ENCODE peak calls at places on chromosomes 2 and 18, in seven cellular contexts. Q is prostate gland, W is NT2/D1, P is psoas muscle, S is GM12864, D is heart right ventricle, E is BJ. B is an unnamed sample.

GRCh38 chr2:174166261-174166660 is 82.1 kb downstream of the OLA1 start:
- DNase-seq in D (no peak), S (no peak), E (no peak), W (no peak), P (no peak), Q (no peak), B (no peak)

GRCh38 chr2:73386894-73387636 is 1.4 kb downstream of the ALMS1 start:
- DNase-seq in W (no peak), S (no peak), D (no peak), E (no peak), P (no peak), Q (no peak), B (no peak)

GRCh38 chr2:20632446-20632990 is 18.4 kb downstream of the HS1BP3 start:
- DNase-seq in P (peak), Q (no peak), W (no peak), S (no peak), D (no peak), E (no peak), B (no peak)

GRCh38 chr2:222569826-222570225 is 86.1 kb downstream of the FARSB start:
- DNase-seq in P (no peak), Q (no peak), E (no peak), W (no peak), S (no peak), D (no peak), B (no peak)

GRCh38 chr2:163266772-163267171 is 428.2 kb upstream of the KCNH7 start:
- DNase-seq in P (no peak), E (peak), Q (no peak), S (no peak), D (no peak), W (no peak), B (no peak)

GRCh38 chr2:234161932-234162331 is 111.4 kb downstream of the SPP2 start:
- DNase-seq in D (no peak), S (no peak), E (no peak), W (no peak), P (no peak), Q (no peak), B (no peak)

GRCh38 chr2:218028189-218028495 is 25.3 kb upstream of the TNS1 start:
- DNase-seq in Q (no peak), P (no peak), W (no peak), S (no peak), D (no peak), E (no peak), B (no peak)

GRCh38 chr2:40346535-40347354 is 105.1 kb downstream of the SLC8A1 start:
- DNase-seq in P (peak), Q (no peak), W (no peak), E (peak), D (no peak), S (no peak), B (no peak)

GRCh38 chr2:126971481-126972271 is 73.0 kb downstream of the TEX51 start:
- DNase-seq in E (no peak), W (peak), P (peak), Q (peak), S (no peak), D (peak), B (peak)

GRCh38 chr18:80200932-80201672 is 46.2 kb downstream of the PARD6G start:
- DNase-seq in Q (no peak), P (no peak), D (no peak), S (no peak), W (no peak), E (no peak), B (peak)

GRCh38 chr2:23540804-23541360 is 155.9 kb downstream of the KLHL29 start:
- DNase-seq in S (no peak), W (no peak), E (no peak), P (no peak), Q (no peak), D (no peak), B (no peak)
- H3K4me3 ChIP-seq in S (no peak), W (no peak), E (no peak), P (no peak), Q (no peak), D (no peak), B (no peak)

GRCh38 chr2:177241771-177242135 is 22.8 kb downstream of the NFE2L2 start:
- DNase-seq in Q (no peak), S (no peak), D (no peak), P (no peak), W (no peak), E (no peak), B (no peak)
- H3K4me3 ChIP-seq in Q (no peak), S (no peak), D (peak), P (peak), W (no peak), E (no peak), B (no peak)

DNA sequence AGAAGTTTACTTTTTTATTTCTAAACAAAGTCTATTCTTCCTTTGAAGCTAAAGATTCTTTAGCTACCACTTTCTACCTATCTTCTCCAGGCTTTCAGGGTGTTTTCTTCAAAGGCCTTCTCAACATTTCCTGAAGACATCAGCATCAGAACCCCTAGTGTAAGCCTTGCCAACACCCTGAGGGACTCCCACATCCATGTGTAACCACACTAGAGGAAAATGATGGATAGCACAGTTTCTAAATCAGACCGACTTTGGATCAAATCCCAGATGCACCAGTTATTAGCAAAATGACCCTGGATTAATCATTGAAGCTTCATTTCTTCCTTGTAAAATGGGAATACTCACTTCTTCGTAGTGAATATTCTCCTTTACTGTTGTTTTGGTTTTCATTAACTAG is 4.7 kb upstream of the TTN start:
- DNase-seq in D (no peak), P (no peak), E (no peak), W (no peak), Q (no peak), S (no peak), B (no peak)
- H3K4me3 ChIP-seq in D (no peak), P (no peak), E (no peak), W (no peak), Q (no peak), S (no peak), B (no peak)

DNA sequence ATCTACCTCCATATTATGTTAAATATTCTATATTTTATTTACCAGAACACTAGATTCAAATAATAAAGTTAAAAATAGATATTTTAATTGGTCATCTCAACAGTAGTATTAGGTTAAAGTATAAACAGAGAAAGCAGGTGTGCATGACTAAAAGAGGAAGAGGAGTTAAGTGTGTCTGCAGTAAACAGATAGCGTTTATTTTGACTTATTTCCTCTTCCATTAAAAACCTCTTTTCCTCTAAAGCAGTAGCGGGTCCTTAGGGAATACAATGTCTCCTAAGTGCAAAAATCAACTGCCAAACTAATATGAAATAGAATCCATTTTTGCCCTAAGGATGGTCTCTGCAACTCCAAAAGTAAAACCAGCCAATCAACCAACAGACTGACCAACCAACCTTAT is 27.7 kb downstream of the EIF2AK3 start:
- DNase-seq in S (no peak), W (no peak), D (no peak), E (no peak), P (no peak), Q (no peak), B (no peak)
- H3K4me3 ChIP-seq in S (no peak), W (no peak), D (peak), E (no peak), P (peak), Q (no peak), B (no peak)

DNA sequence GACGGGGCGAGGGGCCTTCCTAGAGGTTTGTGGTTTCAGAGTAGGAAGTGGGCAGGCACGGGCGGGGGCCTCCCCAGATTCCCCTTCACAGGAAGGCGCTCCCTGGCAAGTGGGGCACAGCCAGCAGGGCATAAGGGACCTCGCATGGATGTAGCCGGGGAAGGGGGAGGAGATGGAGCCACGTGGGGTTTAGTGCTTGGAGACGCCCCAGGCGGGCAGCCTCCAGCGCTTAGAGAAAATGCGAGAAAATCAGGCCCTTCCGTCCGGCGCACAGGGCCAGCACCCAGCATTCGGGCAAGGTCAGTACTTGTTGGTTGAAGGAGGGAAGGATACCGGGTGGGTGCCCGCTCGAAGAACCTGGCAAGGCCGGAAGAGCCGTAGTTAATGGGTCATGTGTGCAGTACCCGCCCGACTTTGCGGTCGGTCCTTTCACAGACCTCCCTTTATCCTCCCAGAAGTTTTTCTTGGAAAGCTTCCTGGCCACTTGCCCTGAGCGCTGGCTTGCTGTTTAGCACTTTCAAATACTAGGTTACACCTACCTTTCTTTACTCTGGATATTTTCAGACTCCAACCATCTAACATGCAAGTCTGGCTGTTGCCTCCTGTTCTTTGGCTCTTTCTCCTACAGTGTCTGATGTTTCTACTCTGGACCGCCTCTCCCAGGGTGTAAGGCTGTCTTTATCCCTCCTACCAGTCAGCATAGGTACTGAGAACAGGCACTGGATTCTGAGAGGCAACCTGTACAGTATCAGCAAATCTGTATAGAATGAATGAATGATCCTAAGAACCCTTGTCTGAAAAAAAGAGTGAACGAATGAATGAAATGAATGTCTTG is 78.1 kb downstream of the CIB4 start:
- DNase-seq in W (no peak), P (peak), E (no peak), Q (peak), D (no peak), S (no peak), B (no peak)
- H3K4me3 ChIP-seq in W (no peak), P (peak), E (peak), Q (peak), D (peak), S (no peak), B (no peak)

DNA sequence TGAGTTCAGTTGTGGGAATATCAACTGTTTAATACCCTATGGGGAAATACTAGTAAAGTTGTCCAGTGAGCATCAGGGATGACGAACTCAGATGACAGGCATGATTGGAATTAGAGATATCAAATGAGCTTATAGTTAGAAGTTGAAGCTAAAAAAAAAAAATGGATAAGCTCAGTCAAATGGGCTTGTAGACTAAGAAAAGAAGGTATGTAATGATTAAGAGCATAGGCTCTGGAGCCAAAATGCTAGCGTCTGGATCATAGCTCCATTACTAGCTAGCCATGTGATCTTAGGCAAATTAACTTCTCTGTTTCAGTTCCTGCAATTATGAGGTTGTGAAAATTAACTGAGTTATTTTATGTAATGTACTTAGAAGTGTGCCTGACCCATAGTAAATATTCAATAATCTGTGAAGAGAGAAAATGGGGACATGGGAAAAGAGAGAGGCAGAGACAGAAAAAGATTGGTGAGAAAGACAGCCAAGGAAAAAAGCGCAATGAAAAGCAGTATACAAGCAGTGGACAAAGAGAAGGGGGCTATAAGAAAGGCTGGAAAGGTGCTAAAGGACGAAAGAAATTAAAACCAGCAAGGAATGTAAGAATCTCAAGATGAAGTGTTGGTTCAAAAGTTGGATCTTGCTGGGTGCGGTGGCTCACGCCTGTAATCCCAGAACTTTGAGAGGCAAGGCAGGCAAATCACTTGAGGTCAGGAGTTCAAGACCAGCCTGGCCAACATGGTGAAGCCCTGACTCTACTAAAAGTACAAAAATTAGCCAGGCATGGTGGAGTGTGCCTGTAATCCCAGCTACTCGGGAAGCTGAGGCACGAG is 95.6 kb upstream of the SLC39A10 start:
- DNase-seq in P (no peak), D (no peak), Q (no peak), E (peak), S (peak), W (no peak), B (no peak)
- H3K4me3 ChIP-seq in P (no peak), D (no peak), Q (no peak), E (no peak), S (peak), W (no peak), B (no peak)

DNA sequence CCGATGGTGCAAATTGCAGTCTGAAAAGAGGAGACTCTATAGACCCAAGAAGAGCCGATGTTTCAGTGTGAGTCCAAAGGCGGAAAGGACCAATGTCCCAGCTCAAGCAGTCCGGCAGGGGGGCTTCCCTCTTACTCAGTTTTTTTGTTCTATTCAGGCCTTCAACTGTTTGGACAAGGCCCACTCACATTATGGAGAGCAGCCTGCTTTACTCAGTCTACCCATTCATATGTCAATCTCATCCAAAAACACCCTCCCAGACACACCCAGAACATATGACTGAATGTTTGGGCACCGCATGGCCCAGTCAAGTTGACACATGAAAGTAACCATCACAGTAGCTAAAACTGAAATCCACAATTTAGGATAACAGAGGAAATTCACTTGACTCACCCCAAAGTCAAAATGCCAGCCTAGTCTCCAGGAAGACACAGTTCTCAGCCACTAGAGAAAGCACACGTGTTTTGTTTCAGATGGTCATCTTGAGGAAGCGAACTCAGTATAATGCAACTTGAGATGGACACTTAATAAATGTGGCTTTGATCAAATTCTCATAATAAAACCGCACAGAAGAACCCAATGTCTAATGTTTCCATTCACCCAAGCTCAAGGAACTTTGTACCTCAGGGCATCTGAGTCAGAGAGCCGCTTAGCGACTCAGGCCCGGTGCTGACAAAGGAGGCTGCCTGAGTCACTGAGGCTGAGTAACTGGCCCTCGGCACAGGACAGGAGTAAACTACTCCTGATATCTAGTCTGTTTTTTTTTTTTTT is 2.4 kb downstream of the FHL2 start:
- DNase-seq in Q (no peak), W (peak), P (peak), D (no peak), E (peak), S (no peak), B (no peak)
- H3K4me3 ChIP-seq in Q (no peak), W (no peak), P (peak), D (peak), E (peak), S (no peak), B (no peak)

GRCh38 chr2:70127920-70128444 is 40.7 kb downstream of the PCBP1 start:
- DNase-seq in W (no peak), E (no peak), P (no peak), Q (no peak), D (no peak), S (no peak), B (no peak)

GRCh38 chr2:70133521-70134348 is 46.5 kb downstream of the PCBP1 start:
- DNase-seq in S (no peak), Q (no peak), E (no peak), P (no peak), W (no peak), D (no peak), B (no peak)

GRCh38 chr2:70132244-70133126 is 45.2 kb downstream of the PCBP1 start:
- DNase-seq in S (no peak), E (no peak), D (peak), W (no peak), P (peak), Q (peak), B (peak)

DNA sequence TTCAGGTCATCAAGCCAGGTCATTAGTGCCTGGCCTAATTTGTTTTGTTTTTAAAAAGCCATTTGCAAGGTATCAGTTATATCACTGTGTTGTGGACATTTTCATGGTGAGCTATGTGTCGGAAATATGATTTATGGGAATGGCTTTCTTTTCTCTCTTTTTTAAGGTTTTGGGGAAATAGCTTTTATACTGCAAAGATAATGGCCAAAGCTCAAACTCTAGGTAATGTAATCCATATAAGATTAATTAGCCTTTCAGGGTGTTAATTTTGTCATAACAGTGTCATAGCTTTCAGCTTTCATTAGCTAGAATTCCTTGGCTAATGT is 45.8 kb downstream of the PCBP1 start:
- DNase-seq in S (no peak), P (no peak), D (no peak), E (no peak), W (no peak), Q (no peak), B (no peak)
- H3K4me3 ChIP-seq in S (no peak), P (peak), D (peak), E (no peak), W (no peak), Q (peak), B (no peak)